ENCODE peak calls at places on chromosomes 2 and 18, in four cellular contexts. S, F, B and E are unnamed samples.

GRCh38 chr18:40698129-40698528 is 1256.9 kb upstream of the PIK3C3 start:
- DNase-seq in B (no peak), S (no peak), F (no peak), E (no peak)

GRCh38 chr2:101803945-101804696 is 106.6 kb downstream of the MAP4K4 start:
- DNase-seq in F (no peak), S (no peak), B (peak), E (no peak)

GRCh38 chr2:172052000-172052983 is 33.0 kb upstream of the DLX1 start:
- DNase-seq in S (no peak), F (no peak), B (no peak), E (no peak)

GRCh38 chr2:136024616-136025015 is 39.2 kb upstream of the DARS1 start:
- DNase-seq in F (no peak), S (no peak), B (no peak), E (no peak)

GRCh38 chr18:45212186-45213039 is 402.9 kb upstream of the SLC14A2 start:
- DNase-seq in S (peak), B (peak), F (peak), E (peak)

GRCh38 chr2:2271471-2271941 is 59.6 kb downstream of the MYT1L start:
- DNase-seq in B (no peak), S (no peak), F (no peak), E (no peak)

GRCh38 chr18:52995875-52996274 is 655.9 kb downstream of the DCC start:
- DNase-seq in F (no peak), S (no peak), B (no peak), E (no peak)

GRCh38 chr2:40103163-40103562 is 324.1 kb upstream of the THUMPD2 start:
- DNase-seq in B (no peak), F (no peak), S (peak), E (no peak)

GRCh38 chr18:80070825-80071224 is 36.6 kb downstream of the RBFA start:
- DNase-seq in S (no peak), F (no peak), B (no peak), E (no peak)

GRCh38 chr2:179758636-179759035 is 102.8 kb downstream of the ZNF385B start:
- DNase-seq in S (no peak), F (no peak), B (no peak), E (no peak)

GRCh38 chr18:32769242-32770180 is 3.3 kb downstream of the KLHL14 start:
- DNase-seq in B (no peak), S (no peak), F (no peak), E (no peak)

GRCh38 chr18:58453167-58453804 is 175.6 kb downstream of the ALPK2 start:
- DNase-seq in S (no peak), F (no peak), B (no peak), E (no peak)

GRCh38 chr2:8413589-8414135 is 268.2 kb upstream of the ID2 start:
- DNase-seq in F (no peak), S (no peak), B (no peak), E (no peak)

GRCh38 chr2:33321236-33321731 is 155.2 kb upstream of the RASGRP3 start:
- DNase-seq in S (peak), B (no peak), F (no peak), E (peak)

GRCh38 chr2:51866361-51866760 is 834.4 kb upstream of the NRXN1 start:
- DNase-seq in F (no peak), S (peak), B (no peak), E (no peak)

GRCh38 chr18:53254265-53254664 is 914.3 kb downstream of the DCC start:
- DNase-seq in B (no peak), F (no peak), S (no peak), E (no peak)

DNA sequence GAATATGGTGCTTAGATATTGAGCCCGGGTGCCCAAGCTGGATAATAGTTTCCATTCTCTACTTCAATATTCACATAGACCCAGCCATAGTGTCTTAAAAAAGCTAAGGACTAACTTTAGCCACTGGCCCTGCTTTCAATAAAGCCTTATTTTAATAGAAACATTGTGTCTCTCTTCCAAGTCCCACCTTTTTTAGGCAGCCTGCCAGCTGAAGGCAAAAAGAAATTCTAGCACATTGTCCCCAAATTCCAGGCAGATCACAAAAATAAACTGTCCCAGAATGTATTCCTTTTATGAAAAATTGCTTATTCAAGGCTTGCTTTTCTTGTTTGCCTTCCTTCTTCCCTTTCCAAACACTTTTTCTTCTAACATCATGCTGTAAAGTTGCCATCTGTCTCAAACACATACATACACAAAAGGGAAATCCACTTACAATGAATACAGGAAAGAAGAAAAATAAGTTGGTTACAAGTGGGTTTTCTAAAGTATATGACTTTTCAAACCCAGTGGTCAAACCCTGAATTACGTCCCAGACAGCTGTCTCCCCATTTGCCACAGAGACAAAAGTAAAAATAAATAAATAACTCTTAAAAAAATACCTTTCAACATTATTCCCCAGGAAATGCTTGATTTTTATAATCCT is 778.5 kb downstream of the BCL11A start:
- DNase-seq in S (no peak), F (no peak), B (no peak), E (no peak)
- H3K27ac ChIP-seq in S (no peak), F (no peak), B (no peak), E (no peak)

DNA sequence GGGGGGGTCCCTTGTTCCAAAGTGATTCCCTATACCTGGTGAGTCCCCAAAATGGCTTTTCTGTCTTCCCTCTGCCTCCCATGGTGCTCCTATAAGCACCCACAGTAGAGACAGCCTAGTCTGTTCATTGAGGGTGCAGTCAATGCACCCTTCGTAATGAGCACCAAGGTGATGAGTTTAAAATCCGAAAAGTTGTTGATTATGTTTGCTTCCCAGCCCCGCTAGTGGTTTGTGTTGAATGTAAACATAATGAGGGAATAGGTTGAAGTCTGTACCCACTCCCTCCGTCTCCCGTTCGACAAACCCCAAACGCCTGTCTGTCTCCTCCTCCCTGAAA is 2.3 kb downstream of the FOSL2 start:
- DNase-seq in S (no peak), B (no peak), F (no peak), E (no peak)
- H3K4me3 ChIP-seq in S (peak), B (peak), F (peak), E (peak)

GRCh38 chr2:181459646-181460045 is 2.5 kb downstream of the ITGA4 start:
- DNase-seq in S (no peak), B (peak), F (no peak), E (no peak)

GRCh38 chr2:181456660-181457120 is 496 bp upstream of the ITGA4 start:
- DNase-seq in B (peak), F (peak), S (no peak), E (no peak)

GRCh38 chr2:181458881-181459280 is 1.7 kb downstream of the ITGA4 start:
- DNase-seq in F (no peak), B (no peak), S (no peak), E (no peak)

GRCh38 chr2:181457121-181457740 is at the start of gene ITGA4:
- DNase-seq in B (peak), F (peak), S (peak), E (no peak)

GRCh38 chr2:181457741-181458425 is 697 bp downstream of the ITGA4 start:
- DNase-seq in B (peak), F (no peak), S (peak), E (no peak)
- H3K27ac ChIP-seq in B (no peak), F (peak), S (peak), E (no peak)

DNA sequence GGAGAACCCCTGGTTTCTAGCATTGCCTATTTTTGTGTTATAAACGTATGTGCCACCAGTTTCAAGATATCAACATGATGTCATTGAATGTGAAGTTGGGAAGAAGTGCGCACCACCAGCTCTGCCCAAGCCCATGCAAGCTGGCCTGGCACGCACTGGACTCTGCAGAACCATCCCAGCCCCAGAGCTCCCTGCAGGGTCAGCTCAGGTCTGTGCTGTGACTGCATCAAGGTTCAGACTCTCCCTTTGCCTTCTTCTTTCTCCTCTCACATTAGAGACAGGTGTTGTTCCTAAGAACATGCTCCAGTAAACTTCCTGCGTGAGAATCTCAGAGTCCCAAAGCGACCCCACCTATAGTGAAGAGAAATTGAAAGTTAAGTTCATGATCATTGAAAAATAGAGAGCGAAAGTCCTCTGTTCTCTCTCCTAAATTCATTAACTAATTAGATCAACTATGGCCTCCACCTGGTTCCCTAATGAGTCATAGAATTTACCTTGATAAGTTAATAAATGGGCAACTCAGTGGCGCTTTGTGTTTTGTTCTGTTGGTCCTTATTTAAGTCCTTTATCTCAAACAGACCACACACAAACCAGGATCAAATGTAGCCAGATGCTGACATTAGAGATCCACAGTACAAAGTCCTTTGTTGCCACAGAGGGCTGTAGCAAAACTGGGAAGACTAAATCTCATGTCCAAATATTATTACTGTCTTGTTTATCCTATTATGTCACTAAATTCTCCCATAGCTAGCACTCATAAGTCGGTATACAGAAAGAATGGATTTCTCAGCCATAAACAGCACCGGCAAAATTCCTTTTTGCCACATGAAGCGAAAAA is 432.3 kb downstream of the STK39 start:
- DNase-seq in B (no peak), F (no peak), S (no peak), E (no peak)
- H3K4me3 ChIP-seq in B (no peak), F (no peak), S (no peak), E (no peak)

GRCh38 chr18:70468861-70469570 is 180.2 kb downstream of the SOCS6 start:
- DNase-seq in B (no peak), S (no peak), F (no peak), E (no peak)
- H3K27ac ChIP-seq in B (no peak), S (no peak), F (no peak), E (no peak)

GRCh38 chr2:30421551-30422436 is 25.3 kb upstream of the LCLAT1 start:
- DNase-seq in S (no peak), B (peak), F (no peak), E (peak)
- H3K4me3 ChIP-seq in S (peak), B (peak), F (no peak), E (peak)

DNA sequence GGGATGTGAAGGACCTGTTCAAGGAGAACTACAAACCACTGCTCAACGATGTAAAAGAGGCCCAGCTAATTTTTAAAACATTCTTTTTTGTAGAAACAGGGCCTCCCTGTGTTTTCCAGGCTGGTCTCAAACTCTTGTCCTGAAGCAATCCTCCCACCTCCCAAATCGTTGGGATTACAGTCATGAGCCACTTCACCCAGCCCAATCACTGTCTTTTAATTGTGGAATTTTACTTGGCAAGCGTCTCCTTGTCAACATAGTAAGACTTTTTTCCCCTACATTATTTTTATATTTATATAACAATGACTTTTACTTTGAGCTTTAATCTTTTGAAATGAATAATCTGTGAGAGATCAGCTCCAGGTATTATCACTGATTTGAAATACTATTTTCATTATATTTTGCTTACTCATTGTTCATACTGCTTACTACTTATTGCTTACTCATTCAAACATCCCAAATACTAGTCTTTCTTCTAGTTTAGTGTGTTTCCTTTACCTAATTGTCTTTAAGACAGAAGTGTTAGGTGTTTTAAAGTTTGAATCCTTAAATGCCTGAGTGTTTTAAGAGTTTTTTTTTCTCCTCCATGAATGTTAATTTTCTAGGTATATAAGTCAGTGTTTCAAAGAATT is 48.9 kb downstream of the PTPN4 start:
- DNase-seq in F (no peak), B (peak), S (no peak), E (no peak)
- H3K27ac ChIP-seq in F (no peak), B (peak), S (no peak), E (peak)

GRCh38 chr2:174590346-174590745 is 7.3 kb downstream of the WIPF1 start:
- DNase-seq in S (no peak), F (no peak), B (no peak), E (no peak)
- H3K4me3 ChIP-seq in S (no peak), F (no peak), B (no peak), E (no peak)

DNA sequence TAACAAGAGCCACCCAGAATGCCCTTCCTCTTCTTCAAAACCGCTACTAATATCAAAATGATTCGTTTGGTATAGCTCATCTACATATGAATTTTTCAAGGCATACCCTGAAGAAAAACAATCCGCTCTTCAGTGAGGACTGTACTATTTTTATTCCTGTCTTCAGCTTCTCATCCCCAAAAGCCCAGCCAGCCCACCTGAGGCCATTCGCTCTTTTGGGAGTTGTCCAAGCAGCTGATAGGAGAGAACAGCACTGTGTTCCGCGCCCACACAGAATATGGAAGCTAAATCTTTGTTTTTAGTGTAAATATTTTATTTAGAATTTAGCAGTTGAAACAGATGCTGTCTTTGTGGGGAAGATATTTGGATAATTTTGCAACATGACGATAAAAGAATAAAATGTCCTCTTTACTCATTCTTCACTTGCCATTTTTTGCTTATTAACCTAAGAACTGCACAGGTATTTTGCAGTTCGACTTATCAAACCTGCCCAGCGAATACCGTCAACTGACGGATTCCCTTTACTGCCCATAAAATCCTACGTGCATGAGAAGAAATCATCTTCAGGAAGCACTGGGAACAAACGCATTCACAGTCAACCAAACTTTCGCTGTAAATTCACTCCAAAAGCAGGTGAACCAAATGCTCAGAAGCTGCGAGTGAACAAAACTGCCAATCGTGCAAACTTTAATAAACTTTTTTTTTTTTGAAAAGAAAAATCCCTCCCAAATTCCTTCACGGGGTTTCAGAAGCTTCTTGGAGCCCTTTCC is 3.4 kb downstream of the ZNF521 start:
- DNase-seq in B (no peak), S (no peak), F (no peak), E (no peak)
- H3K27ac ChIP-seq in B (no peak), S (peak), F (peak), E (no peak)